ENCODE peak calls at places on chromosomes 5 and 9, in five cellular contexts. A, B, V, K and X are unnamed samples.

GRCh38 chr9:14433293-14433818 is 119.4 kb upstream of the NFIB start:
- DNase-seq in A (no peak), B (peak), V (peak), K (no peak), X (no peak)

GRCh38 chr5:385321-385720 is 57.7 kb upstream of the EXOC3 start:
- DNase-seq in A (no peak), B (no peak), V (no peak), K (no peak), X (no peak)

GRCh38 chr5:33524476-33524875 is 83.7 kb downstream of the TARS1 start:
- DNase-seq in A (no peak), B (peak), V (no peak), K (no peak), X (no peak)

GRCh38 chr5:4387295-4387694 is 752.8 kb upstream of the ADAMTS16 start:
- DNase-seq in A (no peak), B (no peak), V (peak), K (no peak), X (no peak)

GRCh38 chr9:68507098-68507795 is 33.4 kb downstream of the TMEM252 start:
- DNase-seq in A (no peak), B (peak), V (no peak), K (no peak), X (no peak)

GRCh38 chr9:15306068-15306756 is 804 bp downstream of the TTC39B start:
- DNase-seq in A (peak), B (peak), V (peak), K (peak), X (peak)

GRCh38 chr5:93349613-93350012 is 231.4 kb downstream of the NR2F1-AS1 start:
- DNase-seq in A (no peak), B (peak), V (peak), K (no peak), X (no peak)

GRCh38 chr5:39073759-39074008 is 515 bp downstream of the RICTOR start:
- DNase-seq in A (no peak), B (no peak), V (no peak), K (no peak), X (no peak)

GRCh38 chr9:129282308-129283211 is 104.5 kb upstream of the IER5L start:
- DNase-seq in A (no peak), B (no peak), V (no peak), K (no peak), X (no peak)

GRCh38 chr5:174414315-174414710 is 310.1 kb upstream of the MSX2 start:
- DNase-seq in A (no peak), B (no peak), V (peak), K (no peak), X (no peak)

GRCh38 chr5:144484124-144484897 is 313.6 kb downstream of the KCTD16 start:
- DNase-seq in A (no peak), B (peak), V (peak), K (no peak), X (no peak)

GRCh38 chr9:9612270-9612669 is 1000.5 kb downstream of the PTPRD start:
- DNase-seq in A (no peak), B (no peak), V (no peak), K (no peak), X (no peak)

GRCh38 chr5:135208555-135209494 is 174.8 kb upstream of the PITX1 start:
- DNase-seq in A (no peak), B (peak), V (peak), K (no peak), X (no peak)

GRCh38 chr5:13745508-13745907 is 199.0 kb downstream of the DNAH5 start:
- DNase-seq in A (no peak), B (peak), V (peak), K (no peak), X (no peak)

GRCh38 chr9:135123735-135124134 is 36.3 kb downstream of the OLFM1 start:
- DNase-seq in A (no peak), B (no peak), V (no peak), K (peak), X (no peak)

GRCh38 chr5:100516285-100516684 is 18.9 kb upstream of the FAM174A start:
- DNase-seq in A (no peak), B (no peak), V (no peak), K (no peak), X (no peak)

GRCh38 chr9:80146466-80146865 is 574.7 kb downstream of the TLE4 start:
- DNase-seq in A (no peak), B (peak), V (no peak), K (no peak), X (no peak)

GRCh38 chr5:131973089-131973712 is 27.7 kb upstream of the MEIKIN start:
- DNase-seq in A (no peak), B (no peak), V (no peak), K (no peak), X (no peak)

GRCh38 chr5:60805470-60805869 is 38.6 kb downstream of the ELOVL7 start:
- DNase-seq in A (no peak), B (peak), V (no peak), K (no peak), X (no peak)

GRCh38 chr5:124889522-124889828 is 143.0 kb upstream of the ZNF608 start:
- DNase-seq in A (no peak), B (peak), V (no peak), K (no peak), X (no peak)
- H3K4me3 ChIP-seq in A (no peak), B (no peak), V (no peak), K (no peak), X (no peak)

GRCh38 chr5:81019748-81020147 is 59.6 kb downstream of the RASGRF2 start:
- DNase-seq in A (no peak), B (no peak), V (no peak), K (no peak), X (no peak)
- H3K4me3 ChIP-seq in A (no peak), B (no peak), V (no peak), K (no peak), X (no peak)

DNA sequence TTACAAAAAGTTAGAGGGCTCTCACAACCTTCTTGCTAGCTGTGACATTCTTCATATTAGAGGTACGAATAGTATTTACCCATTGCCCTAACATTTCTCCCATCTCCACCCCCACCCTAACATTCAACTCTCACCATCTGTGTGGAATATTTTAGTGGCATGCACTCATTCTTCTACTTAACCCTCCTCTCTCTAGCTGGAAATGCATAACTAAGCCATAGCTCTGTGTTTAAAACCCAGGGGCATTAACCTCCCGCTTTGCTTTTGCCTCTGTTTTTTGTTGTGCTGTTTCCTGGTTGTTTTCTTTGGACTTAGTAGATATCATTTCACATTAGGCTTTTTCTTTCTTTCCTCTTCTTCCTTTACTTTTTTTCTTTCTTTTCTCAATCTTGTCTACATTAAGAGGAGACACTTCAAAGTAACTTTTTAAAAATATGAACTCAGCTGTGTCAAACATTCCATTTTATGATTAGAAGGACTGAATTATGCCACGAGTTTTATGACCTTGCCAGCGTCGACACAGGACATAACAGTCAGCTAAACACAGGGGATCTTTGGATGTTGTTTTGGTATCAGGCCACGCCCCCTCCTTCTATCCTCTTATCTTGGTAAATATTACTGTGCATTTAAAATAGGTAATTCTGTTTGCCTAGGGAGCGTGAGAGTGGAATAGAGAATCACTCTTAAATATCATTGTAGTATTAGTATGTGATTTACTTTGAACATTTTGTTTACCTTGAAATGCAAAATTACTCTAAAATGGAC is 236.0 kb downstream of the CD180 start:
- DNase-seq in A (no peak), B (peak), V (peak), K (peak), X (no peak)
- H3K4me3 ChIP-seq in A (peak), B (peak), V (peak), K (no peak), X (no peak)

GRCh38 chr9:21994526-21994995 is at the start of gene CDKN2B-AS1:
- DNase-seq in A (no peak), B (peak), V (peak), K (peak), X (peak)

GRCh38 chr9:21993007-21993406 is 1.2 kb downstream of the CDKN2A start:
- DNase-seq in A (no peak), B (no peak), V (no peak), K (no peak), X (no peak)

GRCh38 chr9:21995652-21996275 is 1.2 kb downstream of the CDKN2B-AS1 start:
- DNase-seq in A (peak), B (peak), V (peak), K (peak), X (no peak)

GRCh38 chr9:21994996-21995651 is 533 bp downstream of the CDKN2B-AS1 start:
- DNase-seq in A (peak), B (peak), V (peak), K (peak), X (peak)

GRCh38 chr9:21993893-21994525 is at the start of gene CDKN2A:
- DNase-seq in A (no peak), B (peak), V (peak), K (peak), X (peak)
- H3K4me3 ChIP-seq in A (peak), B (peak), V (peak), K (peak), X (peak)

DNA sequence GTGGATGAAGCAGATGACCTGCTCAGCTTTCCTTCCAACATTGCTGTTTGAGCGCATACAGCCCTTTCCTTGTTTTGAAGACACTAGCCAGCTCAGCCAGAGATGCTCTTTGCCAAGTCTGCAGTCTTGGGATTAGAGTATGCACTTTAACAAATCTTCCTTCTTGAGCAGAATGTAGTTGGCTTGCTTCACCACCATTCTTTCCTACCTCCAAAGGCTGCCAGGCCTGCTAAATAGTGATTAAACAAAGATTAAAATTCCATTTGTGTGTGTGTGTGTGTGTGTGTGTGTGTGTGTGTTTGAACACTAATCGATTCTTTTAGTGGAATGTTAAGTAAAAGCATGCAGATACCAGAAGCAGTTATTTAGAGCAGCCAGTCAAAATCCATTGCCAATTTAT is 97.6 kb downstream of the GALNT10 start:
- DNase-seq in A (no peak), B (peak), V (peak), K (no peak), X (no peak)
- H3K4me3 ChIP-seq in A (no peak), B (no peak), V (no peak), K (no peak), X (no peak)

DNA sequence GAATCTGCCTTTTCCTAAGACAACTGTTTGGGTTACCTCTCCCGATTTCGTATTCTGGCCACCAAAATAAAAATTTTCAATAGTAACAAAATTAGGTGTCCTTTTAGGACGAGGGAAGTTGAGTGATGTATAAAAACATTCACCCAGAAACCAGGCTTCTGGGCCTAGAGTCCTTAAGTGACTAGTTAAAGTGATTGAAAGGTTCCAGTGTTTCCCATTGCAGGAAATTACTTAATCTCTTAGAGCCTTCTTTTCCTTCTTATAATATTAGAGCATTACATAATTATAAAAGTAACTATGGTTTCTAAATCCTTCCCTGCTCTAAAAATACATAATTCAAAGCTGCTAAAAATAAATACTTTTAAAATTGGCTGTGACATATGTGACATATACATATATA is 7.3 kb downstream of the MCIDAS start:
- DNase-seq in A (no peak), B (no peak), V (no peak), K (no peak), X (no peak)
- H3K4me3 ChIP-seq in A (no peak), B (no peak), V (no peak), K (no peak), X (no peak)

DNA sequence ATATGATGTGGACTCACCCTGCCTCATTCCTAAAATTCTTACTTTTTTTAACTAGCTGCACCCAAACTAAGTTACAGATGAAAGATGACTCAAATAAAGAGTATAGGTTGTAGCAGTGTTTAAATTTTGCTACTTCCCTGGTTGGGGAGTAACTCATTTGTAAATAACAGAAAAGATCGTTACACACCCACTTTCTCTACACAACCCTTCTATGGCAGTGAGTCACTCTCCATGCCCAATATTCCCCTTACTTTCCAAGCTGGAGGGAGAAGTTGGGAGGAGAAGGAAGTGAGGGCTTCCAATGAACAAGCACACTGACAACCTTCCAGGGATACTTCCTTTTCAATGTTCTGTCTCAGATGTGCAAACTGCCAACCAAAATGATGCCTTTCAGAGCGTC is 1.9 kb downstream of the RASEF start:
- DNase-seq in A (no peak), B (no peak), V (no peak), K (no peak), X (no peak)
- H3K4me3 ChIP-seq in A (no peak), B (no peak), V (peak), K (no peak), X (no peak)

DNA sequence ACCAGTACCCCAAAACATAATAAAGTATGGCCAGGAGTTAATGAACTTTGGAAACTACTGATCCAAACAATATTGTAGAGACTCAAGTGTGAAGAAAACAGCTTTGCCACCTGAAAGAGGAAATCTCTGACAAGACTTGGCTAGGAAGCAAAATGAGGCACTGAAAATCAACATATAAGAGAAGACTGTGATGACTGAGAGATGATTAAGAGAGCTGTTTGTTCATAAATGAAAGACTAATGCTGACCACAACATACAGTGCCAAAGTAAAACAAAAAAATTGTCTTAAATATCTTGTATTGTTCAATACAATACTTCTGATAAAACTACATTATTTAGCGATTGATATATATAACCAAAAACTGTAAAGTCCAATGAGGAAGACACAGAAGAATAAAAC is 7.2 kb downstream of the RC3H2 start:
- DNase-seq in A (no peak), B (peak), V (peak), K (no peak), X (no peak)
- H3K4me3 ChIP-seq in A (no peak), B (no peak), V (no peak), K (no peak), X (no peak)

GRCh38 chr9:136347472-136348256 is 15.9 kb downstream of the DNLZ start:
- DNase-seq in A (no peak), B (no peak), V (peak), K (no peak), X (no peak)

GRCh38 chr9:136346927-136347465 is 16.5 kb downstream of the DNLZ start:
- DNase-seq in A (no peak), B (no peak), V (no peak), K (no peak), X (no peak)

GRCh38 chr9:136351237-136351800 is 12.2 kb downstream of the DNLZ start:
- DNase-seq in A (no peak), B (no peak), V (no peak), K (no peak), X (no peak)

GRCh38 chr9:136348691-136349090 is 14.9 kb downstream of the DNLZ start:
- DNase-seq in A (no peak), B (no peak), V (no peak), K (no peak), X (no peak)

DNA sequence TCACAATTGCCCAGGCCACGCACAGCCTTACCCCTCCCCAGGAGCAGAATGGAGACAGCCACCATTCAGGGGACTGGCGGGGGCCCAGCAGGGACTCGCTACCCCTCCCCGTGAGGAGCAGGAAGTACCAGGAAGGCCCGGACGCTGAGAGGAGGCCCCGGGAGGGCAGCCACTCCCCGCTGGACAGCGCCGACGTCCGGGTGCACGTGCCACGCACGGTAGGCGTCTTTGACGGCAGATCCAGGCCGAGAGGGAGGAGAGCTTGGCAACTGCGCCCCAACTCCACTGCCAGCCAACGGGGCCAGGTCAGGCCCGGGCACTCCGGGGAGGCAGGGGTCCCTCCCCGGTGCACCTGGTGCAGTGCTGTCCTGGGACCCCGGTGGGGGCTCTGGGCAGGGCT is 14.0 kb downstream of the DNLZ start:
- DNase-seq in A (no peak), B (no peak), V (no peak), K (no peak), X (no peak)
- H3K4me3 ChIP-seq in A (no peak), B (no peak), V (no peak), K (no peak), X (no peak)